ENCODE peak calls at places on chromosomes 11 and 22, in four cellular contexts. H is HFF-Myc, M is brain microvascular endothelial cell, W is fibroblast of pulmonary artery. K is an unnamed sample.

GRCh38 chr22:35522571-35523149 is 18.0 kb upstream of the RASD2 start:
- DNase-seq in H (no peak), M (no peak), W (no peak), K (no peak)

GRCh38 chr22:42581762-42582716 is 28.3 kb downstream of the SERHL2 start:
- DNase-seq in H (peak; percentile 9), M (peak; percentile 41), W (peak; percentile 74), K (peak; percentile 90)

GRCh38 chr11:62124186-62125113 is 639 bp downstream of the INCENP start:
- DNase-seq in H (no peak), M (peak; percentile 33), W (peak; percentile 17), K (peak; percentile 69)

GRCh38 chr11:128451651-128452470 is 135.5 kb downstream of the ETS1 start:
- DNase-seq in H (no peak), M (peak; percentile 57), W (peak; percentile 87), K (peak; percentile 52)

GRCh38 chr11:74371269-74372039 is 26.8 kb downstream of the PGM2L1 start:
- DNase-seq in H (peak; percentile 27), M (peak; percentile 55), W (peak; percentile 44), K (no peak)

GRCh38 chr11:61347916-61348461 is 13.7 kb downstream of the CYB561A3 start:
- DNase-seq in H (no peak), M (peak; percentile 31), W (peak; percentile 90), K (no peak)

GRCh38 chr11:16001044-16001568 is 355.2 kb downstream of the SOX6 start:
- DNase-seq in H (no peak), M (no peak), W (no peak), K (no peak)

GRCh38 chr11:68536706-68537105 is 76.2 kb downstream of the PPP6R3 start:
- DNase-seq in H (no peak), M (no peak), W (no peak), K (no peak)

GRCh38 chr11:20035375-20035700 is 124.9 kb downstream of the DBX1 start:
- DNase-seq in H (no peak), M (no peak), W (no peak), K (no peak)

GRCh38 chr11:94007906-94008305 is 13.2 kb upstream of the HEPHL1 start:
- DNase-seq in H (no peak), M (no peak), W (no peak), K (no peak)

GRCh38 chr11:9574806-9575530 is 1.5 kb downstream of the WEE1 start:
- DNase-seq in H (peak; percentile 61), M (peak; percentile 83), W (peak; percentile 92), K (no peak)

GRCh38 chr11:103851166-103851651 is 185.2 kb upstream of the DDI1 start:
- DNase-seq in H (no peak), M (no peak), W (peak; percentile 65), K (no peak)

GRCh38 chr11:74689666-74690065 is 41.6 kb downstream of the CHRDL2 start:
- DNase-seq in H (no peak), M (peak; percentile 41), W (no peak), K (no peak)

GRCh38 chr11:133889893-133890292 is 44.6 kb upstream of the SPATA19 start:
- DNase-seq in H (no peak), M (no peak), W (no peak), K (peak; percentile 2)

GRCh38 chr11:119258983-119259382 is 52.8 kb downstream of the CBL start:
- DNase-seq in H (no peak), M (no peak), W (no peak), K (no peak)

GRCh38 chr11:76159303-76159937 is 46.9 kb downstream of the WNT11 start:
- DNase-seq in H (no peak), M (no peak), W (no peak), K (no peak)

GRCh38 chr11:63887600-63887999 is 29.4 kb downstream of the RCOR2 start:
- DNase-seq in H (no peak), M (no peak), W (no peak), K (no peak)